ENCODE peak calls at places on chromosome 14, in eight cellular contexts. N, Q, W, C, B, E, A and M are unnamed samples.
A peak's percentile ranks its signal among the peaks of the same experiment; 100 is the strongest.

GRCh38 chr14:84857571-84857970 is 672.4 kb upstream of the FLRT2 start:
- DNase-seq in E (no peak), Q (no peak), A (no peak), N (no peak), W (no peak), C (no peak), B (no peak), M (no peak)

GRCh38 chr14:74938873-74939495 is 15.9 kb upstream of the RPS6KL1 start:
- DNase-seq in N (no peak), Q (no peak), W (no peak), C (no peak), A (no peak), E (no peak), B (peak; percentile 43), M (no peak)

GRCh38 chr14:50828738-50829471 is 2.1 kb downstream of the NIN start:
- DNase-seq in N (no peak), B (no peak), Q (no peak), C (no peak), A (no peak), E (no peak), W (no peak), M (no peak)

GRCh38 chr14:63203618-63204406 is 431 bp upstream of the RHOJ start:
- DNase-seq in B (peak; percentile 86), E (no peak), W (peak; percentile 71), C (peak; percentile 37), Q (peak; percentile 54), N (peak; percentile 87), A (peak; percentile 92), M (peak; percentile 47)

GRCh38 chr14:103626150-103626850 is 2.7 kb upstream of the KLC1 start:
- DNase-seq in N (no peak), A (no peak), E (no peak), W (no peak), Q (no peak), B (no peak), C (no peak), M (no peak)

GRCh38 chr14:54535126-54535525 is 25.4 kb downstream of the CGRRF1 start:
- DNase-seq in C (no peak), B (no peak), E (no peak), N (no peak), A (no peak), Q (no peak), W (no peak), M (no peak)

GRCh38 chr14:71119832-71120231 is 212.6 kb downstream of the PCNX1 start:
- DNase-seq in E (no peak), B (no peak), C (no peak), Q (no peak), N (no peak), A (no peak), W (no peak), M (no peak)

GRCh38 chr14:98290596-98290995 is 981.4 kb downstream of the BCL11B start:
- DNase-seq in B (no peak), W (no peak), C (no peak), Q (no peak), E (no peak), N (no peak), A (no peak), M (no peak)

GRCh38 chr14:103540816-103541493 is 12.0 kb downstream of the TRMT61A start:
- DNase-seq in C (no peak), N (no peak), B (peak; percentile 70), W (no peak), E (no peak), Q (no peak), A (no peak), M (no peak)

GRCh38 chr14:83172363-83172762 is 1638.7 kb upstream of the SEL1L start:
- DNase-seq in E (no peak), C (no peak), A (no peak), W (no peak), N (no peak), B (no peak), Q (no peak), M (no peak)

GRCh38 chr14:42224053-42224888 is 617.6 kb downstream of the LRFN5 start:
- DNase-seq in B (peak; percentile 37), A (peak; percentile 74), Q (no peak), C (peak; percentile 65), E (no peak), W (peak; percentile 55), N (peak; percentile 93), M (no peak)

GRCh38 chr14:28952707-28953106 is 186.1 kb downstream of the FOXG1 start:
- DNase-seq in A (no peak), B (no peak), E (no peak), C (no peak), Q (no peak), W (no peak), N (no peak), M (no peak)

GRCh38 chr14:26323781-26324363 is 274.0 kb downstream of the NOVA1 start:
- DNase-seq in W (no peak), E (no peak), C (no peak), A (no peak), Q (no peak), B (no peak), N (no peak), M (no peak)

GRCh38 chr14:90576581-90576980 is 179.8 kb downstream of the CALM1 start:
- DNase-seq in N (no peak), Q (no peak), A (no peak), E (no peak), B (no peak), W (no peak), C (no peak), M (no peak)

GRCh38 chr14:90575781-90576180 is 179.0 kb downstream of the CALM1 start:
- DNase-seq in E (no peak), Q (no peak), C (no peak), N (no peak), A (no peak), W (no peak), B (no peak), M (no peak)

GRCh38 chr14:90577661-90578282 is 180.9 kb downstream of the CALM1 start:
- DNase-seq in Q (no peak), W (no peak), N (no peak), C (no peak), A (no peak), B (peak; percentile 87), E (no peak), M (no peak)

GRCh38 chr14:90578283-90578985 is 181.6 kb downstream of the CALM1 start:
- DNase-seq in A (no peak), B (peak; percentile 89), E (no peak), N (no peak), C (no peak), W (no peak), Q (no peak), M (peak; percentile 34)

GRCh38 chr14:90576981-90577660 is 180.3 kb downstream of the CALM1 start:
- DNase-seq in C (no peak), W (no peak), N (no peak), B (no peak), E (no peak), A (no peak), Q (no peak), M (no peak)
- H3K27ac ChIP-seq in C (no peak overlapping the region), W (no peak overlapping the region), N (no peak overlapping the region), B (peak overlapping the region; percentile 80), E (no peak overlapping the region), A (no peak overlapping the region), Q (no peak overlapping the region), M (peak overlapping the region; percentile 63)

DNA sequence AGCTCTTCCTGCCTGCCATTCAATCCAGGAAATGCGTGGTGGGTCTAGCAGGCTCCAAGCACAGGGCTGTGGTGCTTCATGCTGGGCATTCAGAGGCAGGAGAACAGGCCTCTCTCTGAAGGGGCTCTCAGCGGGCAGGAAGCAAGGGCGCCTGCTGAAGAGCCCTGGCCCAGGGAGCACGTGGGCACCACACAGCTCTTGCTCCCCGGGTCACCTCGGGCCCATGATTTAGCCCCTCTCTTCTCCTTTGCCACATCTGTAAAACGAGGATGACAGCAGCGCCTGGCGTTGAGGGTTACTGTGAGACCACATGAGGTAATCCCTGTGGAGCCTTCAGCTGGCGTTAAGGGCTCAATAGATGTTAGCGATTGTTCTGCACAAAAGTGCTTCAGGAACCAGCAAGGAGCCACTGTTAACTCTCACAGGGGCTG is 37.6 kb upstream of the SPTLC2 start:
- DNase-seq in C (no peak), W (no peak), E (no peak), Q (no peak), A (no peak), N (peak; percentile 72), B (no peak), M (no peak)
- H3K27ac ChIP-seq in C (no peak overlapping the region), W (no peak overlapping the region), E (no peak overlapping the region), Q (no peak overlapping the region), A (no peak overlapping the region), N (peak overlapping the region; percentile 36), B (no peak overlapping the region), M (peak overlapping the region; percentile 65)

GRCh38 chr14:70094631-70095030 is 94.1 kb downstream of the SLC8A3 start:
- DNase-seq in Q (no peak), A (no peak), B (no peak), N (no peak), E (no peak), C (no peak), W (no peak), M (no peak)

GRCh38 chr14:70100071-70100470 is 88.7 kb downstream of the SLC8A3 start:
- DNase-seq in C (no peak), B (no peak), E (no peak), Q (no peak), A (no peak), N (no peak), W (no peak), M (no peak)

GRCh38 chr14:70096866-70097265 is 91.9 kb downstream of the SLC8A3 start:
- DNase-seq in W (no peak), A (peak; percentile 63), Q (no peak), B (no peak), C (peak; percentile 12), N (peak; percentile 76), E (no peak), M (no peak)

GRCh38 chr14:70098257-70098809 is 90.4 kb downstream of the SLC8A3 start:
- DNase-seq in A (no peak), W (no peak), E (no peak), N (no peak), Q (no peak), B (no peak), C (no peak), M (no peak)

GRCh38 chr14:70097576-70098256 is 91.0 kb downstream of the SLC8A3 start:
- DNase-seq in C (no peak), A (no peak), N (no peak), E (no peak), W (peak; percentile 45), B (no peak), Q (no peak), M (no peak)
- H3K27ac ChIP-seq in C (no peak overlapping the region), A (no peak overlapping the region), N (no peak overlapping the region), E (no peak overlapping the region), W (no peak overlapping the region), B (no peak overlapping the region), Q (no peak overlapping the region), M (peak overlapping the region; percentile 23)

GRCh38 chr14:52596861-52597260 is 44.2 kb downstream of the GPR137C start:
- DNase-seq in W (no peak), E (no peak), B (no peak), C (no peak), Q (no peak), N (no peak), A (no peak), M (no peak)

GRCh38 chr14:52599974-52600373 is 47.3 kb downstream of the GPR137C start:
- DNase-seq in A (no peak), N (no peak), W (no peak), C (no peak), Q (no peak), B (no peak), E (no peak), M (no peak)

GRCh38 chr14:52598568-52598967 is 45.9 kb downstream of the GPR137C start:
- DNase-seq in B (no peak), E (no peak), C (no peak), Q (no peak), N (no peak), A (no peak), W (no peak), M (no peak)

GRCh38 chr14:52607061-52607460 is 54.4 kb downstream of the GPR137C start:
- DNase-seq in Q (no peak), N (no peak), E (no peak), W (no peak), A (no peak), B (no peak), C (no peak), M (no peak)

GRCh38 chr14:52602131-52602530 is 49.5 kb downstream of the GPR137C start:
- DNase-seq in E (no peak), B (no peak), W (no peak), N (no peak), C (no peak), Q (no peak), A (no peak), M (no peak)
- H3K27ac ChIP-seq in E (no peak overlapping the region), B (no peak overlapping the region), W (no peak overlapping the region), N (no peak overlapping the region), C (no peak overlapping the region), Q (no peak overlapping the region), A (no peak overlapping the region), M (no peak overlapping the region)